ENCODE peak calls at places on chromosome 21, in four cellular contexts. B is activated naive CD4-positive, alpha-beta T cell treated with anti-CD3 and anti-CD28 coated beads, Interleukin-2, amount 50 U/mL, for 16 hours; F is LoVo; K is NCI-H460. Q is an unnamed sample.

GRCh38 chr21:34598931-34599400 is 15.9 kb downstream of the RCAN1 start:
- DNase-seq in K (no peak), F (peak), B (no peak), Q (peak)

GRCh38 chr21:15224346-15225086 is 159.7 kb upstream of the NRIP1 start:
- DNase-seq in K (peak), F (peak), B (no peak), Q (no peak)

GRCh38 chr21:36835383-36835795 is 131.1 kb downstream of the HLCS start:
- DNase-seq in K (no peak), B (no peak), F (peak), Q (no peak)

GRCh38 chr21:41926807-41927171 is 27.0 kb downstream of the C2CD2 start:
- DNase-seq in K (no peak), B (no peak), F (no peak), Q (no peak)

GRCh38 chr21:41325138-41325537 is 8.5 kb downstream of the FAM3B start:
- DNase-seq in K (no peak), F (no peak), B (no peak), Q (no peak)

GRCh38 chr21:40950970-40951369 is 104.0 kb upstream of the DSCAM start:
- DNase-seq in K (no peak), B (no peak), F (no peak), Q (no peak)

GRCh38 chr21:14603202-14603601 is 57.1 kb upstream of the SAMSN1 start:
- DNase-seq in K (no peak), F (no peak), B (no peak), Q (no peak)

GRCh38 chr21:25862596-25862995 is 127.8 kb downstream of the GABPA start:
- DNase-seq in B (no peak), K (no peak), F (no peak), Q (peak)

GRCh38 chr21:42833439-42833815 is 45.9 kb downstream of the WDR4 start:
- DNase-seq in B (peak), K (peak), F (no peak), Q (no peak)

GRCh38 chr21:27954806-27955205 is 987.9 kb upstream of the ADAMTS5 start:
- DNase-seq in B (no peak), F (no peak), K (no peak), Q (no peak)

GRCh38 chr21:42624936-42625335 is 28.5 kb upstream of the PDE9A start:
- DNase-seq in B (no peak), F (no peak), K (no peak), Q (no peak)

GRCh38 chr21:42025392-42026071 is 15.4 kb upstream of the ZBTB21 start:
- DNase-seq in K (no peak), F (no peak), B (no peak), Q (no peak)

GRCh38 chr21:46667191-46667734 is 31.8 kb downstream of the PRMT2 start:
- DNase-seq in K (no peak), F (no peak), B (no peak), Q (peak)

GRCh38 chr21:33196956-33197374 is 32.8 kb upstream of the IFNAR2 start:
- DNase-seq in F (peak), B (peak), K (peak), Q (peak)

GRCh38 chr21:35581640-35582039 is 478.7 kb downstream of the SETD4 start:
- DNase-seq in K (no peak), B (no peak), F (no peak), Q (no peak)

GRCh38 chr21:32916522-32917099 is 109.1 kb upstream of the OLIG2 start:
- DNase-seq in K (peak), F (peak), B (no peak), Q (no peak)

GRCh38 chr21:35386491-35387079 is 337.5 kb upstream of the RUNX1 start:
- DNase-seq in K (no peak), B (no peak), F (no peak), Q (no peak)

GRCh38 chr21:34100789-34101188 is 27.4 kb downstream of the MRPS6 start:
- DNase-seq in B (no peak), F (no peak), K (no peak), Q (no peak)

GRCh38 chr21:46455575-46456385 is 2.9 kb upstream of the DIP2A start:
- DNase-seq in B (no peak), K (no peak), F (no peak), Q (no peak)

GRCh38 chr21:43768868-43769167 is 7.3 kb downstream of the CSTB start:
- DNase-seq in K (no peak), F (no peak), B (no peak), Q (no peak)

GRCh38 chr21:15343066-15343465 is 278.3 kb upstream of the NRIP1 start:
- DNase-seq in B (no peak), F (no peak), K (no peak), Q (no peak)

GRCh38 chr21:42678118-42678430 is 24.7 kb downstream of the PDE9A start:
- DNase-seq in F (no peak), K (no peak), B (no peak), Q (no peak)

GRCh38 chr21:31879251-31879650 is 6.4 kb downstream of the HUNK start:
- DNase-seq in B (no peak), K (no peak), F (no peak), Q (no peak)

GRCh38 chr21:42089093-42089631 is 18.0 kb downstream of the UMODL1 start:
- DNase-seq in F (no peak), K (no peak), B (no peak), Q (no peak)

GRCh38 chr21:31444061-31444460 is 100.0 kb upstream of the TIAM1 start:
- DNase-seq in B (no peak), F (no peak), K (no peak), Q (no peak)

GRCh38 chr21:28148400-28149064 is 844.1 kb downstream of the LTN1 start:
- DNase-seq in F (no peak), K (no peak), B (no peak), Q (no peak)

GRCh38 chr21:45615145-45615711 is 28.3 kb upstream of the PCBP3 start:
- DNase-seq in B (peak), F (no peak), K (peak), Q (no peak)

Q was measured in NCI-H146.